ENCODE peak calls at places on chromosomes 2 and 18, in nine cellular contexts. L, C, E, N, X, T, G, H and S are unnamed samples.

GRCh38 chr18:12064086-12064763 is 29.4 kb upstream of the ANKRD62 start:
- DNase-seq in L (no peak), C (no peak), E (no peak), N (no peak), X (no peak), T (no peak), G (no peak), H (no peak), S (no peak)

GRCh38 chr2:113240915-113241911 is 37.5 kb downstream of the PAX8 start:
- DNase-seq in L (peak), C (no peak), E (peak), N (no peak), X (no peak), T (peak), G (no peak), H (no peak), S (peak)

GRCh38 chr2:96867756-96868554 is 1.9 kb downstream of the SEMA4C start:
- DNase-seq in L (no peak), C (peak), E (peak), N (no peak), X (peak), T (no peak), G (no peak), H (no peak), S (peak)

GRCh38 chr18:36770315-36770946 is 58.4 kb downstream of the TPGS2 start:
- DNase-seq in L (no peak), C (no peak), E (no peak), N (no peak), X (no peak), T (no peak), G (no peak), H (no peak), S (no peak)

GRCh38 chr2:10300997-10301945 is 1.4 kb upstream of the HPCAL1 start:
- DNase-seq in L (no peak), C (no peak), E (no peak), N (no peak), X (peak), T (no peak), G (no peak), H (no peak), S (no peak)

GRCh38 chr2:230974096-230974913 is 21.6 kb upstream of the SPATA3 start:
- DNase-seq in L (no peak), C (no peak), E (peak), N (no peak), X (peak), T (no peak), G (no peak), H (no peak), S (peak)

GRCh38 chr2:37449686-37450392 is 105.4 kb downstream of the QPCT start:
- DNase-seq in L (no peak), C (no peak), E (no peak), N (no peak), X (no peak), T (no peak), G (peak), H (no peak), S (no peak)

GRCh38 chr2:82120120-82120519 is 1815.6 kb upstream of the LRRTM1 start:
- DNase-seq in L (no peak), C (no peak), E (no peak), N (no peak), X (no peak), T (no peak), G (peak), H (no peak), S (no peak)

GRCh38 chr18:25605322-25605721 is 253.4 kb upstream of the ZNF521 start:
- DNase-seq in L (no peak), C (peak), E (no peak), N (no peak), X (no peak), T (no peak), G (no peak), H (no peak), S (no peak)

GRCh38 chr2:185433824-185434223 is 304.8 kb upstream of the FSIP2 start:
- DNase-seq in L (no peak), C (no peak), E (no peak), N (no peak), X (no peak), T (no peak), G (no peak), H (no peak), S (peak)

GRCh38 chr2:207624170-207625013 is 802 bp downstream of the METTL21A start:
- DNase-seq in L (peak), C (peak), E (peak), N (peak), X (peak), T (peak), G (peak), H (peak), S (peak)

GRCh38 chr18:22189431-22189830 is 20.0 kb downstream of the GATA6 start:
- DNase-seq in L (peak), C (no peak), E (no peak), N (no peak), X (no peak), T (no peak), G (no peak), H (no peak), S (no peak)

GRCh38 chr2:210224660-210225460 is at the start of gene ACADL:
- DNase-seq in L (peak), C (peak), E (peak), N (peak), X (no peak), T (no peak), G (no peak), H (no peak), S (peak)

GRCh38 chr2:207487650-207488315 is 42.0 kb upstream of the CREB1 start:
- DNase-seq in L (no peak), C (no peak), E (no peak), N (no peak), X (no peak), T (no peak), G (no peak), H (no peak), S (peak)

GRCh38 chr18:3402962-3403585 is 46.9 kb upstream of the TGIF1 start:
- DNase-seq in L (no peak), C (no peak), E (no peak), N (no peak), X (no peak), T (no peak), G (no peak), H (no peak), S (peak)

GRCh38 chr2:111656893-111657292 is 227.1 kb downstream of the ANAPC1 start:
- DNase-seq in L (no peak), C (no peak), E (no peak), N (no peak), X (no peak), T (no peak), G (no peak), H (no peak), S (no peak)

GRCh38 chr2:190763901-190764514 is 115.1 kb downstream of the NAB1 start:
- DNase-seq in L (no peak), C (no peak), E (peak), N (no peak), X (no peak), T (no peak), G (no peak), H (no peak), S (peak)

GRCh38 chr18:12359515-12359927 is 17.5 kb downstream of the AFG3L2 start:
- DNase-seq in L (no peak), C (no peak), E (no peak), N (no peak), X (no peak), T (no peak), G (no peak), H (no peak), S (no peak)

GRCh38 chr2:171490577-171490976 is 31.7 kb upstream of the CYBRD1 start:
- DNase-seq in L (no peak), C (no peak), E (no peak), N (no peak), X (no peak), T (no peak), G (no peak), H (no peak), S (no peak)

GRCh38 chr2:176115883-176116813 is at the start of gene HOXD10:
- DNase-seq in L (no peak), C (peak), E (no peak), N (peak), X (no peak), T (no peak), G (peak), H (peak), S (peak)

GRCh38 chr2:112493858-112494648 is 12.1 kb downstream of the TTL start:
- DNase-seq in L (no peak), C (peak), E (no peak), N (no peak), X (no peak), T (no peak), G (no peak), H (no peak), S (peak)

GRCh38 chr2:231673348-231673770 is 35.0 kb upstream of the PTMA start:
- DNase-seq in L (no peak), C (peak), E (no peak), N (peak), X (no peak), T (no peak), G (peak), H (no peak), S (peak)

GRCh38 chr18:51196811-51197660 is 445 bp downstream of the MEX3C start:
- DNase-seq in L (peak), C (peak), E (peak), N (peak), X (peak), T (peak), G (no peak), H (peak), S (peak)

GRCh38 chr18:38940475-38940862 is 1374.9 kb upstream of the CELF4 start:
- DNase-seq in L (no peak), C (no peak), E (no peak), N (no peak), X (no peak), T (no peak), G (no peak), H (no peak), S (no peak)

GRCh38 chr2:128625421-128625820 is 306.8 kb upstream of the HS6ST1 start:
- DNase-seq in L (no peak), C (peak), E (no peak), N (no peak), X (no peak), T (no peak), G (no peak), H (no peak), S (no peak)

GRCh38 chr18:62224229-62224628 is 37.2 kb downstream of the RELCH start:
- DNase-seq in L (no peak), C (no peak), E (no peak), N (no peak), X (no peak), T (no peak), G (no peak), H (no peak), S (no peak)

GRCh38 chr2:241937297-241937696 is 67.8 kb downstream of the RTP5 start:
- DNase-seq in L (no peak), C (no peak), E (no peak), N (no peak), X (no peak), T (no peak), G (no peak), H (no peak), S (no peak)